ENCODE peak calls at places on chromosomes 13 and 19, in four cellular contexts. D, K, X and F are unnamed samples.
A peak's percentile ranks its signal among the peaks of the same experiment; 100 is the strongest.

GRCh38 chr13:33349996-33350826 is 64.7 kb upstream of the STARD13 start:
- DNase-seq in D (peak; percentile 48), X (peak; percentile 62), K (no peak), F (no peak)

GRCh38 chr13:110938662-110939421 is 24.0 kb upstream of the ANKRD10 start:
- DNase-seq in D (no peak), X (no peak), K (no peak), F (no peak)

GRCh38 chr13:99604636-99605035 is 103.4 kb downstream of the TM9SF2 start:
- DNase-seq in D (no peak), X (no peak), K (no peak), F (no peak)

GRCh38 chr13:79883216-79883615 is 402.3 kb downstream of the NDFIP2 start:
- DNase-seq in X (no peak), D (no peak), K (no peak), F (no peak)

GRCh38 chr13:90185734-90186133 is 1161.8 kb upstream of the MIR17HG start:
- DNase-seq in X (no peak), D (no peak), K (no peak), F (no peak)

GRCh38 chr13:33800646-33801186 is 17.2 kb upstream of the RFC3 start:
- DNase-seq in X (no peak), D (no peak), K (no peak), F (no peak)

GRCh38 chr13:34941835-34942731 is at the start of gene NBEA:
- DNase-seq in K (peak; percentile 66), X (peak; percentile 73), D (peak; percentile 63), F (peak; percentile 64)

GRCh38 chr19:2259331-2259730 is 3.1 kb upstream of the JSRP1 start:
- DNase-seq in D (no peak), X (no peak), K (no peak), F (no peak)

GRCh38 chr13:75372923-75373841 is 108.8 kb downstream of the TBC1D4 start:
- DNase-seq in D (no peak), K (no peak), X (peak; percentile 64), F (no peak)

GRCh38 chr13:33859691-33860303 is 41.8 kb downstream of the RFC3 start:
- DNase-seq in X (no peak), D (peak; percentile 4), K (no peak), F (no peak)

GRCh38 chr19:41860419-41861097 is 503 bp downstream of the RPS19 start:
- DNase-seq in K (peak; percentile 23), D (peak; percentile 22), X (peak; percentile 50), F (no peak)

GRCh38 chr13:46119883-46120614 is 15.2 kb upstream of the CPB2 start:
- DNase-seq in D (peak; percentile 82), X (peak; percentile 39), K (no peak), F (no peak)

GRCh38 chr19:11130824-11131455 is 24.6 kb downstream of the SPC24 start:
- DNase-seq in X (peak; percentile 93), D (peak; percentile 41), K (peak; percentile 61), F (peak; percentile 86)

GRCh38 chr19:33887891-33888290 is 91.2 kb downstream of the KCTD15 start:
- DNase-seq in X (no peak), K (no peak), D (no peak), F (no peak)

GRCh38 chr19:33879818-33880575 is 83.3 kb downstream of the KCTD15 start:
- DNase-seq in K (no peak), X (no peak), D (no peak), F (no peak)

GRCh38 chr19:33878912-33879810 is 82.5 kb downstream of the KCTD15 start:
- DNase-seq in X (no peak), K (no peak), D (no peak), F (no peak)

GRCh38 chr19:33888665-33889064 is 92.0 kb downstream of the KCTD15 start:
- DNase-seq in X (no peak), K (no peak), D (no peak), F (no peak)

DNA sequence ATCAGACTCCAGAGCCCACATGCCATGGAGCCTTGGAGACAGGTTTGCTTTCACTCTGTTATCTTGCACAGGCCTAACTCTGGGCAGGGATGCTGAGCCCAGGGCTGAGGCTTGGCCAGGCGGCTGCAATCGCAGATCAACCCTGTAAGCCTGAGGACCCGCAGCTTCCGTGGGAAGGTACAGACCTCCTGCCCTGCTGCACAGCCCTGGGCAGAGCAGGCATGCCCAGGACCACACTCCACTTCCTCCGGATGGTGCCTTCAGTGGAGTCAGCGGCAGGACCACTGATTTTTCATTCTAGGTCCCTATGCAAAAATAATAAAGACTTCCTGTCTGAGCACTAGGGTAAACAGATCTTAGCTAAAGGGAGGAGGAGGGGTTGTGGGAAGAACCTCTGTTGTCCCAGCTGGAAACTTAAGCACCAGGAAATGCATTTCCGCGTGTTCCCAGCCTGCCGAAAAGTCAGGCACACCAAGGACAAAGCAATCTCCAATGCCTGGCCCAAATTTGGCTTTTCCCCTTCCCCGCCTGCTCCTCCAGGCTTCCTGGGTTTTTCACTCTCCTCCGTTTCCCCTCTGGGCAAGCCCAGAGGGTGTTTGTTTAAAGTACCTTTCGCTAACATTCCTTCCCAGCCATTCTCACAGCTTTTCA is 87.3 kb downstream of the KCTD15 start:
- DNase-seq in D (no peak), K (no peak), X (peak; percentile 25), F (no peak)
- H3K4me3 ChIP-seq in D (no peak overlapping the region), K (no peak overlapping the region), X (no peak overlapping the region), F (no peak overlapping the region)

DNA sequence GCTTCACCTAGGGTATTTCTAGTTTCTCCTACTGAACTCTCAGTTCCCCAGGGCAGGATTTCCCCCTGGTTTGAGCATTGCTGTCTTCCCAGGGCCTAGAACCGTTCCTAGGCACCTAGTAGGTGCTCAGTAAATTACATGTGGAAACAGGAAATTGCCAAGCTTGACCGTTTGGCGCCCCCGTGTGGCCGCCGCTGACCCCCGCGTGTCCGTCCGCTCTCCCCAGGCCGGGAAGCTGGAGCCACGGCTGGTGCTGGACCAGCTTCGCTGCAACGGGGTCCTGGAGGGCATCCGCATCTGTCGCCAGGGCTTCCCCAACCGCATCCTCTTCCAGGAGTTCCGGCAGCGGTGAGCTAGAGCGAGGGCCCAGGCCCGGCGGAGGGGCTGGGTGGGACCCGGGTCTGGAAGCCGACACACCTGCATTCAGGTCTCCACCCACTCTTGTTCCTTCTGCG is 55.5 kb downstream of the MYH14 start:
- DNase-seq in K (no peak), D (no peak), X (peak; percentile 26), F (no peak)
- TF ChIP-seq CTCF in K (no peak), D (peak; percentile 3), X (peak; percentile 23), F (no peak)

GRCh38 chr19:15099017-15099582 is 8.1 kb upstream of the SYDE1 start:
- DNase-seq in K (no peak), X (no peak), D (no peak), F (no peak)
- H3K4me3 ChIP-seq in K (no peak overlapping the region), X (no peak overlapping the region), D (no peak overlapping the region), F (no peak overlapping the region)

DNA sequence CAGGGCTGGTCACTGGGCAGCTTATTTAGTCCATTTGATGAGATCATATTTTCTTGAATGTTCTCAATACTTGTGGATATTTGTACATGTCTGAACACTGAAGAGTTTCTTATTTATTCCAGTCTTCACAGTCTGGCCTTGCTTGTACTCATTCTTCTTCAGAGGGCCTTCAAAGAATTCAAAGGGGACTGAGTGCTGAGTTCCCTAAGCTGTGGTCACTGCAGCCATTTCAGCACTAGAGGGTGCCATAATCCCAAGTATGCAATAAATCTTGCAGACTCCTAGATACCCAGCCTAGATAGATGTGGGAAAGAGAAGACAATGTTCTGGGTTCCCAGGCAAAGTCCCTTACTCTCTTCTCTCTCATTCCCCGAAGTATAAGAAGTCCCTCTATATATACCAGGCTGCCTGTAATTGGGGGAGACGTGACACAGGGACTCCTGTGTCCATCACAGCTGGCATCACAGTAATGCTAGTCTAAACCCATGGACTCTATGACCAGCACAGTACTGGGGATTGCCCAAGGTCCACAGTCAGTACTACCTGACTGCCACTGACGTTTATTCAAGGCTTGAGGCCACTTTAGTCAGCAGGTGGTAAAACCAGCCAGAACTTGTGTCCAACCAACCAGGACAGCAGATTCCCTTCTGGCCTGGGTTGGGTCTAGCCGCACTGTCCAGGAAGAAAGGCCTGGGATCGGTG is 8.9 kb upstream of the VN1R1 start:
- DNase-seq in K (no peak), X (no peak), D (no peak), F (no peak)
- TF ChIP-seq CTCF in K (no peak), X (no peak), D (peak; percentile 39), F (no peak)

GRCh38 chr19:30310806-30311121 is 61.4 kb upstream of the ZNF536 start:
- DNase-seq in K (no peak), D (no peak), X (no peak), F (no peak)

GRCh38 chr19:30312582-30313352 is 59.4 kb upstream of the ZNF536 start:
- DNase-seq in D (no peak), K (no peak), X (no peak), F (no peak)

GRCh38 chr19:30307191-30307974 is 64.8 kb upstream of the ZNF536 start:
- DNase-seq in K (no peak), X (no peak), D (no peak), F (no peak)

GRCh38 chr19:30311911-30312310 is 60.3 kb upstream of the ZNF536 start:
- DNase-seq in D (no peak), K (no peak), X (no peak), F (no peak)

GRCh38 chr19:30309983-30310805 is 62.0 kb upstream of the ZNF536 start:
- DNase-seq in D (peak; percentile 1), K (no peak), X (no peak), F (no peak)
- H3K4me3 ChIP-seq in D (no peak overlapping the region), K (no peak overlapping the region), X (no peak overlapping the region), F (no peak overlapping the region)

DNA sequence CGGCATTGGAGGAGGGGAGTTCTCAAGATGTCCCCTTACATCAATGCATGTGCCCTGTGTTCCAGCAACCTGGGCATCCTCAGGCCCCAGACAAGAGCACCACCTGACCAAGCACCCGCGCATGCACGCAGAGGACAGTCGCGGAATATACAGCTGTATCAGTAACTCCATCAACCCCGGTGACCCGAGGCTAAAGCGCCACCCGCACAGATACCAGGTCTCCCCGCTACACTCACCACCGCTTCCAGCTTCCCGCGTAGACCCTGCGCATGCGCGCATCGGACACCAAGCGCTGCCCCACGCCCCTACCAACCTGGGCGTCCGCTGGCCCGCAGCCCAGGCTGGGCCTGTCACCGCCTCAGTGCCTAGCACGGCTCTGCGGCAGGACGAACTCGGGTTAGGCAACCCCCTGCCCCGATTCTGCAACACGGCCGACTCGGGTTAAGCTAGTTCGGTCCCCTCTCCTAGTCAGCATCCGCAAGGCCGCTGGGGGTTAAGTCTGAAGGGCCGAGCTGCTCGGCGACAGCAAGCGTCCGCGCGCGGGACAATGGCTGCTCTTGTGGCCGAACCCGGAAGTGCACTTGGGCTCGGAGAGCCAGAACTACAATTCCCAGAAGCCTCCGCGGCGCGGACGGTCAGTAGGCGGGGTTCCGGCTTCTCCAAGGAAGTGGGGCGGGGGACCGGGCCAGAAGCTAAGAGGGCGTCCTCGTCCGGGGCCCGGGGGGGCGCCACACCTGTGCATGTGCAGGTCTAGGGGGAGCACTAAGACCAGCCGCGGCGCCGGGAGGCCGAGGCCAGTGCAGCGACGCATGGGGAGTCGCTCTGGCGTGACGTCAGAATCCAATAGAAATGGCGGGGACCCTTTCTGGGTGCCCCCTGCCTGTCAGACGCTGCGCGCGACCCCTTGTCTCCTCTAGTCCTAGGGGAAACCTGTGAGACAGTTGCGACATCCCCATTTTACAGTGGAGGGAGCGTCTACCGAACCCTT is at the start of gene ZNF180:
- DNase-seq in D (peak; percentile 89), K (peak; percentile 94), X (peak; percentile 96), F (peak; percentile 91)
- TF ChIP-seq CTCF in D (peak; percentile 34), K (peak; percentile 35), X (peak; percentile 66), F (peak; percentile 63)